ENCODE peak calls at places on chromosomes 2 and 18, in ten cellular contexts. X is stimulated activated CD4-positive, alpha-beta T cell treated with anti-CD3 and anti-CD28 coated beads, Interleukin-1b, Interleukin-23, amount 100 ng/mL, for 48 hours; V is cardiac muscle cell; E is IMR-90; L is DMS153; T is activated CD8-positive, alpha-beta memory T cell treated with anti-CD3 and anti-CD28 coated beads for 48 hours; N is sciatic nerve; Z is Right ventricle myocardium superior; D is PC-3; J is stimulated activated CD8-positive, alpha-beta memory T cell treated with anti-CD3 and anti-CD28 coated beads, Interleukin-12 subunit alpha, Interleukin-12 subunit beta, amount 100 ng/mL, for 1 hour. A is an unnamed sample.

GRCh38 chr2:208315081-208315788 is 49.2 kb downstream of the PIKFYVE start:
- DNase-seq in X (no peak), V (peak), E (peak), L (no peak), T (no peak), N (no peak), Z (no peak), D (peak), J (no peak), A (no peak)

GRCh38 chr2:218569661-218570500 is 1.2 kb downstream of the CNOT9 start:
- DNase-seq in X (no peak), V (peak), E (peak), L (no peak), T (no peak), N (no peak), Z (no peak), D (peak), J (no peak), A (no peak)

GRCh38 chr2:28469304-28469703 is 26.6 kb upstream of the PLB1 start:
- DNase-seq in X (no peak), V (peak), E (peak), L (no peak), T (no peak), N (no peak), Z (no peak), D (no peak), J (no peak), A (no peak)

GRCh38 chr2:190791347-190791982 is 89.2 kb upstream of the GLS start:
- DNase-seq in X (peak), V (peak), E (peak), L (no peak), T (no peak), N (peak), Z (peak), D (peak), J (no peak), A (peak)

GRCh38 chr2:8644605-8645175 is 37.2 kb upstream of the ID2 start:
- DNase-seq in X (no peak), V (peak), E (no peak), L (no peak), T (no peak), N (no peak), Z (peak), D (no peak), J (no peak), A (no peak)

GRCh38 chr18:13597068-13597467 is 129.3 kb downstream of the FAM210A start:
- DNase-seq in X (no peak), V (no peak), E (no peak), L (no peak), T (no peak), N (no peak), Z (no peak), D (no peak), J (no peak), A (no peak)

GRCh38 chr2:164917296-164917903 is 37.9 kb downstream of the SLC38A11 start:
- DNase-seq in X (no peak), V (peak), E (peak), L (peak), T (no peak), N (peak), Z (peak), D (peak), J (no peak), A (no peak)

GRCh38 chr2:26483027-26483326 is 5.1 kb upstream of the OTOF start:
- DNase-seq in X (no peak), V (no peak), E (no peak), L (no peak), T (no peak), N (no peak), Z (no peak), D (no peak), J (no peak), A (no peak)

GRCh38 chr18:62574776-62575175 is 52.0 kb downstream of the ZCCHC2 start:
- DNase-seq in X (no peak), V (no peak), E (no peak), L (no peak), T (no peak), N (no peak), Z (no peak), D (no peak), J (no peak), A (no peak)

GRCh38 chr2:211435331-211435730 is 878.9 kb downstream of the CPS1 start:
- DNase-seq in X (no peak), V (no peak), E (no peak), L (no peak), T (no peak), N (no peak), Z (no peak), D (no peak), J (no peak), A (no peak)

GRCh38 chr18:59846814-59847490 is 52.8 kb upstream of the PMAIP1 start:
- DNase-seq in X (peak), V (peak), E (peak), L (no peak), T (peak), N (no peak), Z (no peak), D (peak), J (no peak), A (no peak)

GRCh38 chr2:37781028-37781427 is 109.6 kb upstream of the CDC42EP3 start:
- DNase-seq in X (no peak), V (peak), E (peak), L (peak), T (no peak), N (no peak), Z (no peak), D (peak), J (no peak), A (no peak)

GRCh38 chr2:46866770-46867246 is 48.8 kb downstream of the MCFD2 start:
- DNase-seq in X (no peak), V (peak), E (no peak), L (no peak), T (no peak), N (no peak), Z (peak), D (no peak), J (no peak), A (no peak)

GRCh38 chr2:24466871-24467870 is 23.9 kb upstream of the NCOA1 start:
- DNase-seq in X (no peak), V (no peak), E (no peak), L (no peak), T (no peak), N (no peak), Z (no peak), D (no peak), J (no peak), A (no peak)

GRCh38 chr18:62486290-62486964 is 36.4 kb upstream of the ZCCHC2 start:
- DNase-seq in X (peak), V (peak), E (peak), L (peak), T (no peak), N (no peak), Z (no peak), D (peak), J (no peak), A (no peak)

GRCh38 chr18:59141294-59142068 is 1.8 kb downstream of the SEC11C start:
- DNase-seq in X (no peak), V (no peak), E (no peak), L (peak), T (no peak), N (no peak), Z (no peak), D (no peak), J (no peak), A (no peak)

GRCh38 chr2:10973766-10974165 is 62.0 kb downstream of the KCNF1 start:
- DNase-seq in X (no peak), V (no peak), E (no peak), L (no peak), T (no peak), N (no peak), Z (no peak), D (no peak), J (no peak), A (no peak)

GRCh38 chr2:32758232-32758631 is 130.4 kb downstream of the TTC27 start:
- DNase-seq in X (no peak), V (no peak), E (no peak), L (no peak), T (no peak), N (no peak), Z (peak), D (no peak), J (no peak), A (no peak)

GRCh38 chr2:161170377-161170776 is 10.1 kb downstream of the TANK start:
- DNase-seq in X (no peak), V (no peak), E (peak), L (no peak), T (no peak), N (no peak), Z (no peak), D (peak), J (no peak), A (no peak)

GRCh38 chr18:33460681-33461080 is 20.2 kb upstream of the CCDC178 start:
- DNase-seq in X (no peak), V (no peak), E (no peak), L (no peak), T (no peak), N (no peak), Z (no peak), D (no peak), J (no peak), A (no peak)

GRCh38 chr18:50401888-50402287 is 27.0 kb downstream of the SKA1 start:
- DNase-seq in X (peak), V (peak), E (peak), L (peak), T (no peak), N (no peak), Z (peak), D (peak), J (no peak), A (no peak)

GRCh38 chr2:238117199-238118154 is 17.3 kb downstream of the ESPNL start:
- DNase-seq in X (no peak), V (no peak), E (peak), L (no peak), T (no peak), N (no peak), Z (peak), D (peak), J (no peak), A (no peak)